ENCODE peak calls at places on chromosomes 3 and 15, in ten cellular contexts. Y, Z, N, X, H, V, F, U, M and B are unnamed samples.

GRCh38 chr15:64923546-64923945 is 11.8 kb downstream of the ANKDD1A start:
- DNase-seq in F (no peak), V (no peak), M (no peak), Y (no peak), H (peak), U (no peak), N (no peak), X (no peak), Z (no peak), B (no peak)

GRCh38 chr3:194808709-194809108 is 123.0 kb downstream of the FAM43A start:
- DNase-seq in Z (no peak), V (no peak), M (no peak), N (no peak), F (peak), H (no peak), X (no peak), Y (peak), U (no peak), B (no peak)

GRCh38 chr3:59237121-59237520 is 187.3 kb upstream of the CFAP20DC start:
- DNase-seq in F (peak), Y (no peak), U (no peak), V (no peak), Z (no peak), N (no peak), X (no peak), M (no peak), H (no peak), B (no peak)

GRCh38 chr3:70550723-70551319 is 238.4 kb upstream of the MDFIC2 start:
- DNase-seq in Z (peak), N (peak), V (peak), F (peak), H (no peak), X (no peak), Y (peak), U (peak), M (peak), B (peak)

GRCh38 chr15:59997070-59997701 is 6.9 kb upstream of the FOXB1 start:
- DNase-seq in Y (no peak), F (no peak), H (no peak), U (peak), N (peak), Z (peak), X (no peak), V (peak), M (no peak), B (no peak)

GRCh38 chr3:111890051-111890580 is 31.1 kb downstream of the PHLDB2 start:
- DNase-seq in M (no peak), Y (no peak), V (no peak), H (no peak), Z (no peak), X (no peak), U (no peak), F (no peak), N (no peak), B (no peak)

GRCh38 chr15:29308299-29308698 is 38.7 kb upstream of the NSMCE3 start:
- DNase-seq in X (no peak), Z (no peak), Y (no peak), M (no peak), N (no peak), H (no peak), V (no peak), F (no peak), U (no peak), B (no peak)

GRCh38 chr3:5022966-5023776 is 43.9 kb downstream of the BHLHE40 start:
- DNase-seq in U (no peak), H (no peak), V (no peak), Z (no peak), Y (peak), N (no peak), X (peak), M (peak), F (peak), B (peak)

GRCh38 chr3:83622526-83622925 is 1336.3 kb upstream of the CADM2 start:
- DNase-seq in V (no peak), X (no peak), Z (no peak), M (no peak), N (no peak), U (no peak), F (no peak), H (no peak), Y (no peak), B (no peak)

GRCh38 chr3:99859855-99860254 is 42.2 kb downstream of the CMSS1 start:
- DNase-seq in N (no peak), X (no peak), F (peak), M (peak), H (no peak), Z (no peak), U (no peak), V (no peak), Y (peak), B (no peak)

GRCh38 chr3:7518471-7518870 is 657.6 kb downstream of the GRM7 start:
- DNase-seq in F (peak), X (no peak), V (no peak), H (no peak), N (no peak), M (peak), U (no peak), Y (no peak), Z (no peak), B (peak)

GRCh38 chr15:39613271-39613670 is 32.4 kb downstream of the THBS1 start:
- DNase-seq in M (no peak), V (no peak), Y (no peak), X (no peak), H (no peak), N (no peak), F (peak), U (no peak), Z (no peak), B (no peak)

GRCh38 chr15:66014639-66015182 is 145.4 kb downstream of the RAB11A start:
- DNase-seq in X (no peak), Z (no peak), F (peak), H (no peak), U (no peak), M (no peak), N (no peak), V (no peak), Y (no peak), B (no peak)